ENCODE peak calls at places on chromosomes 5 and 9, in eight cellular contexts. N is aorta; I is HuH-7.5; U is activated T-helper 1 cell treated with Interleukin-2 at 50 U/mL for 16 hours; F is activated naive CD8-positive, alpha-beta T cell treated with anti-CD3 and anti-CD28 coated beads for 36 hours; D is GM23248; V is H9; Y is GM20000. P is an unnamed sample.

GRCh38 chr9:135455401-135456030 is 24.1 kb upstream of the PPP1R26 start:
- DNase-seq in U (no peak), F (no peak), V (no peak), I (no peak), N (peak; percentile 60), Y (peak; percentile 3), D (no peak), P (no peak)

GRCh38 chr5:136906545-136906944 is 541.2 kb upstream of the TRPC7 start:
- DNase-seq in U (no peak), F (no peak), I (no peak), N (no peak), V (no peak), Y (no peak), D (no peak), P (no peak)

GRCh38 chr5:31935702-31936347 is 238.3 kb downstream of the GOLPH3 start:
- DNase-seq in V (no peak), N (no peak), D (peak; percentile 10), U (no peak), Y (no peak), F (no peak), I (no peak), P (no peak)

GRCh38 chr9:128072144-128073021 is 4.4 kb downstream of the SLC25A25 start:
- DNase-seq in D (peak; percentile 85), V (no peak), Y (peak; percentile 53), U (peak; percentile 32), F (peak; percentile 54), N (peak; percentile 88), I (no peak), P (peak; percentile 84)

GRCh38 chr9:135989157-135989556 is 28.0 kb upstream of the UBAC1 start:
- DNase-seq in Y (no peak), I (no peak), N (no peak), V (no peak), U (no peak), F (no peak), D (no peak), P (no peak)

GRCh38 chr9:129968690-129969485 is 74.1 kb downstream of the FNBP1 start:
- DNase-seq in I (no peak), F (no peak), V (no peak), U (no peak), N (no peak), Y (no peak), D (peak; percentile 96), P (peak; percentile 94)

GRCh38 chr9:111050819-111051218 is 12.5 kb upstream of the LPAR1 start:
- DNase-seq in V (no peak), Y (no peak), D (peak; percentile 36), U (no peak), I (no peak), F (no peak), N (no peak), P (no peak)

GRCh38 chr9:26770821-26771220 is 121.8 kb downstream of the CAAP1 start:
- DNase-seq in V (no peak), F (no peak), U (no peak), I (no peak), N (no peak), Y (no peak), D (no peak), P (peak; percentile 19)

GRCh38 chr9:120730661-120731514 is 16.6 kb upstream of the MEGF9 start:
- DNase-seq in F (no peak), Y (no peak), D (peak; percentile 92), V (no peak), N (peak; percentile 76), I (peak; percentile 69), U (no peak), P (peak; percentile 86)

GRCh38 chr5:38576442-38576841 is 20.0 kb upstream of the LIFR start:
- DNase-seq in D (peak; percentile 14), I (no peak), U (no peak), F (no peak), V (no peak), N (no peak), Y (no peak), P (no peak)

GRCh38 chr5:43332401-43332800 is 19.2 kb upstream of the HMGCS1 start:
- DNase-seq in Y (no peak), I (no peak), U (no peak), D (peak; percentile 31), V (no peak), F (no peak), N (no peak), P (no peak)

GRCh38 chr5:125058185-125058826 is 311.9 kb upstream of the ZNF608 start:
- DNase-seq in N (no peak), U (no peak), Y (no peak), D (peak; percentile 24), V (no peak), F (no peak), I (no peak), P (peak; percentile 51)

GRCh38 chr9:17018001-17018491 is 116.8 kb upstream of the CNTLN start:
- DNase-seq in I (no peak), F (no peak), Y (no peak), V (no peak), D (peak; percentile 96), U (no peak), N (peak; percentile 81), P (peak; percentile 99)

GRCh38 chr9:7298123-7298522 is 501.5 kb downstream of the DMAC1 start:
- DNase-seq in F (peak; percentile 72), V (no peak), N (no peak), U (no peak), I (no peak), Y (peak; percentile 73), D (no peak), P (no peak)

GRCh38 chr5:127683006-127683405 is 20.2 kb upstream of the CCDC192 start:
- DNase-seq in Y (no peak), I (no peak), D (no peak), N (no peak), U (no peak), V (no peak), F (no peak), P (peak; percentile 48)

GRCh38 chr5:174387448-174387847 is 336.9 kb upstream of the MSX2 start:
- DNase-seq in Y (no peak), N (no peak), F (no peak), D (no peak), I (no peak), U (no peak), V (no peak), P (no peak)

GRCh38 chr9:130927995-130928900 is 10.8 kb downstream of the FIBCD1 start:
- DNase-seq in I (no peak), D (peak; percentile 64), Y (peak; percentile 80), N (no peak), F (no peak), V (no peak), U (no peak), P (peak; percentile 58)

GRCh38 chr5:20514145-20514544 is 526.1 kb upstream of the CDH18 start:
- DNase-seq in Y (no peak), D (no peak), I (no peak), U (no peak), F (no peak), N (no peak), V (no peak), P (no peak)

GRCh38 chr9:124011460-124012301 is at the start of gene LHX2:
- DNase-seq in I (peak; percentile 96), F (peak; percentile 68), U (no peak), Y (peak; percentile 77), V (peak; percentile 97), N (peak; percentile 85), D (peak; percentile 88), P (peak; percentile 75)

GRCh38 chr9:34589656-34590375 is at the start of gene CNTFR:
- DNase-seq in D (peak; percentile 44), V (no peak), Y (no peak), I (no peak), N (peak; percentile 86), F (peak; percentile 40), U (no peak), P (no peak)

GRCh38 chr5:55236800-55237199 is 3.4 kb upstream of the CCNO start:
- DNase-seq in I (no peak), D (no peak), V (no peak), N (no peak), F (no peak), Y (no peak), U (no peak), P (no peak)

GRCh38 chr5:161546463-161547301 is at the start of gene GABRB2:
- DNase-seq in N (peak; percentile 77), Y (peak; percentile 77), I (no peak), F (peak; percentile 16), V (peak; percentile 45), D (peak; percentile 61), U (no peak), P (peak; percentile 24)

GRCh38 chr5:32311404-32312193 is 1.1 kb downstream of the MTMR12 start:
- DNase-seq in V (no peak), Y (peak; percentile 22), D (peak; percentile 57), N (no peak), F (no peak), U (no peak), I (no peak), P (peak; percentile 37)

GRCh38 chr5:99032234-99033013 is 103.6 kb upstream of the CHD1 start:
- DNase-seq in I (no peak), D (peak; percentile 85), U (no peak), F (peak; percentile 14), N (no peak), Y (peak; percentile 30), V (peak; percentile 46), P (peak; percentile 86)

GRCh38 chr9:110942522-110942921 is 95.7 kb downstream of the LPAR1 start:
- DNase-seq in Y (no peak), N (no peak), D (peak; percentile 54), I (no peak), U (no peak), F (no peak), V (no peak), P (no peak)

GRCh38 chr9:133139246-133140173 is 18.5 kb upstream of the RALGDS start:
- DNase-seq in N (peak; percentile 71), V (no peak), Y (no peak), D (no peak), F (no peak), U (no peak), I (no peak), P (no peak)

GRCh38 chr9:98978231-98978681 is 34.5 kb downstream of the COL15A1 start:
- DNase-seq in U (no peak), F (no peak), V (no peak), I (no peak), N (no peak), D (no peak), Y (no peak), P (no peak)

GRCh38 chr5:67196537-67197059 is at the start of gene CD180:
- DNase-seq in D (no peak), Y (no peak), V (no peak), N (no peak), I (no peak), U (no peak), F (no peak), P (no peak)

P was measured in fibroblast of mammary gland.